ENCODE peak calls at places on chromosomes 5 and 9, in nine cellular contexts. X is cardiac fibroblast, A is mesenchymal stem cell, D is Caco-2, B is dorsolateral prefrontal cortex, F is HCT116, Y is left colon, Q is coronary artery, R is 8988T. K is an unnamed sample.

GRCh38 chr5:33439905-33440481 is 772 bp upstream of the TARS1 start:
- DNase-seq in X (no peak), A (no peak), D (no peak), B (no peak), F (no peak), Y (no peak), Q (no peak), R (no peak), K (no peak)

GRCh38 chr9:6415266-6415665 is 2.3 kb downstream of the UHRF2 start:
- DNase-seq in X (no peak), A (peak), D (no peak), B (no peak), F (no peak), Y (no peak), Q (no peak), R (no peak), K (no peak)

GRCh38 chr9:98071737-98072136 is 15.2 kb downstream of the NANS start:
- DNase-seq in X (no peak), A (no peak), D (no peak), B (no peak), F (no peak), Y (peak), Q (no peak), R (no peak), K (no peak)

GRCh38 chr5:14882658-14883580 is 11.3 kb upstream of the ANKH start:
- DNase-seq in X (no peak), A (no peak), D (no peak), B (no peak), F (no peak), Y (no peak), Q (no peak), R (no peak), K (peak)

GRCh38 chr9:132582786-132583583 is 579 bp downstream of the BARHL1 start:
- DNase-seq in X (no peak), A (no peak), D (no peak), B (peak), F (no peak), Y (no peak), Q (no peak), R (no peak), K (no peak)

GRCh38 chr9:128072144-128073021 is 4.4 kb downstream of the SLC25A25 start:
- DNase-seq in X (peak), A (peak), D (no peak), B (peak), F (no peak), Y (peak), Q (peak), R (no peak), K (peak)

GRCh38 chr5:132003982-132004381 is 7.5 kb downstream of the ACSL6 start:
- DNase-seq in X (no peak), A (no peak), D (no peak), B (no peak), F (no peak), Y (no peak), Q (no peak), R (no peak), K (no peak)

GRCh38 chr5:81241001-81241400 is 7.9 kb downstream of the CKMT2 start:
- DNase-seq in X (no peak), A (no peak), D (no peak), B (no peak), F (no peak), Y (no peak), Q (no peak), R (no peak), K (no peak)

GRCh38 chr5:80254767-80255424 is 952 bp downstream of the SERINC5 start:
- DNase-seq in X (peak), A (peak), D (no peak), B (peak), F (no peak), Y (no peak), Q (no peak), R (peak), K (peak)

GRCh38 chr9:95438958-95439357 is 77.8 kb downstream of the PTCH1 start:
- DNase-seq in X (no peak), A (no peak), D (no peak), B (no peak), F (no peak), Y (no peak), Q (no peak), R (no peak), K (no peak)

GRCh38 chr5:30956251-30956650 is 237.2 kb upstream of the CDH6 start:
- DNase-seq in X (no peak), A (no peak), D (no peak), B (no peak), F (no peak), Y (no peak), Q (no peak), R (no peak), K (no peak)